ENCODE peak calls at places on chromosomes 4 and X, in eight cellular contexts. One of them, this sample, is unnamed.

GRCh38 chrX:97672138-97672537 is 788.4 kb downstream of the RPA4 start:
- DNase-seq in fibroblast of lung: no peak
- DNase-seq in BE2C: peak; percentile 3
- DNase-seq in HFFc6: no peak
- DNase-seq in astrocyte: no peak
- DNase-seq in GM10248: no peak
- DNase-seq in sigmoid colon: no peak
- DNase-seq in epithelial cell of proximal tubule: no peak
- DNase-seq in this sample: no peak

GRCh38 chr4:80265571-80266266 is 745 bp upstream of the FGF5 start:
- DNase-seq in epithelial cell of proximal tubule: peak; percentile 66
- DNase-seq in BE2C: no peak
- DNase-seq in HFFc6: peak; percentile 85
- DNase-seq in sigmoid colon: no peak
- DNase-seq in fibroblast of lung: peak; percentile 82
- DNase-seq in GM10248: no peak
- DNase-seq in astrocyte: peak; percentile 84
- DNase-seq in this sample: no peak

GRCh38 chrX:96538104-96538725 is 146.4 kb upstream of the DIAPH2 start:
- DNase-seq in GM10248: no peak
- DNase-seq in sigmoid colon: no peak
- DNase-seq in HFFc6: no peak
- DNase-seq in astrocyte: no peak
- DNase-seq in BE2C: peak; percentile 4
- DNase-seq in epithelial cell of proximal tubule: no peak
- DNase-seq in fibroblast of lung: no peak
- DNase-seq in this sample: no peak

GRCh38 chr4:48073567-48074103 is 57.1 kb downstream of the NIPAL1 start:
- DNase-seq in sigmoid colon: no peak
- DNase-seq in BE2C: no peak
- DNase-seq in GM10248: no peak
- DNase-seq in astrocyte: peak; percentile 29
- DNase-seq in epithelial cell of proximal tubule: no peak
- DNase-seq in HFFc6: no peak
- DNase-seq in fibroblast of lung: no peak
- DNase-seq in this sample: no peak

GRCh38 chr4:155906554-155907247 is 3.2 kb downstream of the TDO2 start:
- DNase-seq in fibroblast of lung: peak; percentile 100
- DNase-seq in GM10248: no peak
- DNase-seq in sigmoid colon: no peak
- DNase-seq in BE2C: no peak
- DNase-seq in astrocyte: peak; percentile 97
- DNase-seq in HFFc6: peak; percentile 86
- DNase-seq in epithelial cell of proximal tubule: peak; percentile 30
- DNase-seq in this sample: no peak

GRCh38 chr4:110224142-110224541 is 25.7 kb upstream of the ELOVL6 start:
- DNase-seq in fibroblast of lung: no peak
- DNase-seq in sigmoid colon: no peak
- DNase-seq in GM10248: no peak
- DNase-seq in HFFc6: no peak
- DNase-seq in epithelial cell of proximal tubule: no peak
- DNase-seq in astrocyte: no peak
- DNase-seq in BE2C: no peak
- DNase-seq in this sample: no peak

GRCh38 chrX:26328610-26329319 is 112.8 kb downstream of the MAGEB5 start:
- DNase-seq in BE2C: no peak
- DNase-seq in sigmoid colon: no peak
- DNase-seq in HFFc6: no peak
- DNase-seq in epithelial cell of proximal tubule: no peak
- DNase-seq in astrocyte: no peak
- DNase-seq in fibroblast of lung: no peak
- DNase-seq in GM10248: no peak
- DNase-seq in this sample: no peak

GRCh38 chrX:926070-926469 is 286.4 kb downstream of the CRLF2 start:
- DNase-seq in BE2C: no peak
- DNase-seq in epithelial cell of proximal tubule: no peak
- DNase-seq in fibroblast of lung: no peak
- DNase-seq in GM10248: no peak
- DNase-seq in astrocyte: no peak
- DNase-seq in HFFc6: no peak
- DNase-seq in sigmoid colon: no peak
- DNase-seq in this sample: no peak

GRCh38 chrX:46953597-46953996 is 41.4 kb downstream of the JADE3 start:
- DNase-seq in fibroblast of lung: peak; percentile 34
- DNase-seq in sigmoid colon: no peak
- DNase-seq in BE2C: no peak
- DNase-seq in GM10248: no peak
- DNase-seq in HFFc6: no peak
- DNase-seq in astrocyte: no peak
- DNase-seq in epithelial cell of proximal tubule: no peak
- DNase-seq in this sample: no peak

GRCh38 chr4:153651961-153652784 is 31.9 kb upstream of the TLR2 start:
- DNase-seq in GM10248: no peak
- DNase-seq in fibroblast of lung: no peak
- DNase-seq in HFFc6: no peak
- DNase-seq in epithelial cell of proximal tubule: peak; percentile 61
- DNase-seq in BE2C: no peak
- DNase-seq in sigmoid colon: no peak
- DNase-seq in astrocyte: no peak
- DNase-seq in this sample: no peak

GRCh38 chr4:8652181-8653078 is 59.9 kb downstream of the CPZ start:
- DNase-seq in fibroblast of lung: no peak
- DNase-seq in BE2C: no peak
- DNase-seq in astrocyte: no peak
- DNase-seq in GM10248: no peak
- DNase-seq in HFFc6: no peak
- DNase-seq in sigmoid colon: peak; percentile 54
- DNase-seq in epithelial cell of proximal tubule: no peak
- DNase-seq in this sample: no peak

GRCh38 chr4:153832720-153833287 is 43.9 kb upstream of the SFRP2 start:
- DNase-seq in BE2C: no peak
- DNase-seq in epithelial cell of proximal tubule: no peak
- DNase-seq in HFFc6: no peak
- DNase-seq in GM10248: no peak
- DNase-seq in fibroblast of lung: no peak
- DNase-seq in sigmoid colon: no peak
- DNase-seq in astrocyte: no peak
- DNase-seq in this sample: no peak

GRCh38 chr4:81919238-81919637 is 447.5 kb upstream of the RASGEF1B start:
- DNase-seq in sigmoid colon: no peak
- DNase-seq in epithelial cell of proximal tubule: peak; percentile 25
- DNase-seq in GM10248: peak; percentile 21
- DNase-seq in HFFc6: no peak
- DNase-seq in BE2C: no peak
- DNase-seq in astrocyte: no peak
- DNase-seq in fibroblast of lung: no peak
- DNase-seq in this sample: no peak

GRCh38 chr4:85686398-85686797 is 211.4 kb downstream of the ARHGAP24 start:
- DNase-seq in sigmoid colon: no peak
- DNase-seq in HFFc6: no peak
- DNase-seq in GM10248: no peak
- DNase-seq in epithelial cell of proximal tubule: no peak
- DNase-seq in BE2C: no peak
- DNase-seq in astrocyte: no peak
- DNase-seq in fibroblast of lung: no peak
- DNase-seq in this sample: no peak

GRCh38 chr4:89906787-89907521 is 12.3 kb downstream of the MMRN1 start:
- DNase-seq in sigmoid colon: no peak
- DNase-seq in astrocyte: peak; percentile 14
- DNase-seq in fibroblast of lung: no peak
- DNase-seq in HFFc6: no peak
- DNase-seq in GM10248: no peak
- DNase-seq in BE2C: no peak
- DNase-seq in epithelial cell of proximal tubule: peak; percentile 54
- DNase-seq in this sample: no peak

GRCh38 chrX:119465555-119465954 is 2.7 kb upstream of the SLC25A5 start:
- DNase-seq in HFFc6: no peak
- DNase-seq in epithelial cell of proximal tubule: no peak
- DNase-seq in fibroblast of lung: no peak
- DNase-seq in sigmoid colon: no peak
- DNase-seq in BE2C: no peak
- DNase-seq in astrocyte: no peak
- DNase-seq in GM10248: no peak
- DNase-seq in this sample: no peak

GRCh38 chr4:155005395-155006087 is 202.9 kb upstream of the NPY2R start:
- DNase-seq in sigmoid colon: no peak
- DNase-seq in astrocyte: peak; percentile 60
- DNase-seq in GM10248: no peak
- DNase-seq in epithelial cell of proximal tubule: peak; percentile 51
- DNase-seq in HFFc6: no peak
- DNase-seq in fibroblast of lung: peak; percentile 72
- DNase-seq in BE2C: no peak
- DNase-seq in this sample: no peak

GRCh38 chr4:54754394-54754793 is 96.6 kb downstream of the KIT start:
- DNase-seq in HFFc6: no peak
- DNase-seq in BE2C: no peak
- DNase-seq in sigmoid colon: no peak
- DNase-seq in astrocyte: no peak
- DNase-seq in GM10248: no peak
- DNase-seq in epithelial cell of proximal tubule: no peak
- DNase-seq in fibroblast of lung: no peak
- DNase-seq in this sample: no peak

GRCh38 chrX:39827959-39828358 is 269.8 kb downstream of the BCOR start:
- DNase-seq in GM10248: peak; percentile 44
- DNase-seq in BE2C: peak; percentile 91
- DNase-seq in epithelial cell of proximal tubule: no peak
- DNase-seq in astrocyte: no peak
- DNase-seq in fibroblast of lung: no peak
- DNase-seq in sigmoid colon: no peak
- DNase-seq in HFFc6: no peak
- DNase-seq in this sample: peak; percentile 56

GRCh38 chrX:11097920-11098319 is 13.2 kb upstream of the HCCS start:
- DNase-seq in fibroblast of lung: no peak
- DNase-seq in astrocyte: no peak
- DNase-seq in epithelial cell of proximal tubule: no peak
- DNase-seq in HFFc6: no peak
- DNase-seq in BE2C: no peak
- DNase-seq in sigmoid colon: no peak
- DNase-seq in GM10248: no peak
- DNase-seq in this sample: no peak

GRCh38 chrX:38166478-38167083 is 54.1 kb downstream of the SRPX start:
- DNase-seq in astrocyte: no peak
- DNase-seq in BE2C: peak; percentile 25
- DNase-seq in GM10248: peak; percentile 21
- DNase-seq in fibroblast of lung: peak; percentile 42
- DNase-seq in epithelial cell of proximal tubule: no peak
- DNase-seq in HFFc6: peak; percentile 11
- DNase-seq in sigmoid colon: no peak
- DNase-seq in this sample: peak; percentile 23

GRCh38 chr4:68577590-68577989 is 1.5 kb upstream of the UGT2B17 start:
- DNase-seq in fibroblast of lung: no peak
- DNase-seq in GM10248: no peak
- DNase-seq in epithelial cell of proximal tubule: no peak
- DNase-seq in BE2C: no peak
- DNase-seq in sigmoid colon: no peak
- DNase-seq in HFFc6: no peak
- DNase-seq in astrocyte: no peak
- DNase-seq in this sample: no peak
- TF ChIP-seq CTCF in fibroblast of lung: no peak
- TF ChIP-seq CTCF in GM10248: no peak
- TF ChIP-seq CTCF in epithelial cell of proximal tubule: peak; percentile 17
- TF ChIP-seq CTCF in BE2C: no peak
- TF ChIP-seq CTCF in sigmoid colon: no peak
- TF ChIP-seq CTCF in HFFc6: no peak
- TF ChIP-seq CTCF in astrocyte: no peak
- TF ChIP-seq CTCF in this sample: peak; percentile 31

GRCh38 chr4:164700471-164700870 is 53.5 kb upstream of the SMIM31 start:
- DNase-seq in astrocyte: no peak
- DNase-seq in HFFc6: no peak
- DNase-seq in fibroblast of lung: no peak
- DNase-seq in BE2C: peak; percentile 31
- DNase-seq in GM10248: peak; percentile 10
- DNase-seq in epithelial cell of proximal tubule: no peak
- DNase-seq in sigmoid colon: no peak
- DNase-seq in this sample: no peak
- TF ChIP-seq CTCF in astrocyte: no peak
- TF ChIP-seq CTCF in HFFc6: no peak
- TF ChIP-seq CTCF in fibroblast of lung: no peak
- TF ChIP-seq CTCF in BE2C: peak; percentile 51
- TF ChIP-seq CTCF in GM10248: peak; percentile 25
- TF ChIP-seq CTCF in epithelial cell of proximal tubule: peak; percentile 39
- TF ChIP-seq CTCF in sigmoid colon: no peak
- TF ChIP-seq CTCF in this sample: peak; percentile 43

DNA sequence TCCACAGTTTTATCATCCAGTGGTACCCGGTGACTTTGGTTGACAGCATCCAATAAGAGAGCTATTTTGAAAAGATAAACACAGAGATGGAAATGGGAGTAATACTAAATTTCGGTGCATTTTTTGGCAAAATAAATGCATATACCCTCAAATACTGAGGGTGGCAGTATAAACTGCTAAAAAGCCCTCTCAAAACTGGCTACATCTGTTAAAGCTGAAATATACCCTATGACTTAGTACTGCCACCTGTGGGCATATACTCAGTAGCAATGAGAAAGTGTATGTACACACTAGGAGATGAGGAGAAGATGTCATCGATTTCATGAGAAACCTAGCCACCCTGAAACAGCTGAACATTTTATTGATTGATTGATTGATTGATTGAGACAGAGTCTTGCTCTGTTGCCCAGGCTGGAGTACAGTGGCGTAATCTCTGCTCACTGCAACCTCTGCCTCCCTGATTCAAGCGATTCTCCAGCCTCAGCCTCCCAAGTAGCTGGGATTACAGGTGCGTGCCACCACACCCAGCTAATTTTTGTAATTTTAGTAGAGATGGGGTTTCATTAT is 12.2 kb upstream of the TMEM128 start:
- DNase-seq in HFFc6: peak; percentile 82
- DNase-seq in sigmoid colon: no peak
- DNase-seq in astrocyte: peak; percentile 36
- DNase-seq in GM10248: peak; percentile 50
- DNase-seq in fibroblast of lung: peak; percentile 72
- DNase-seq in epithelial cell of proximal tubule: no peak
- DNase-seq in BE2C: no peak
- DNase-seq in this sample: peak; percentile 57
- TF ChIP-seq CTCF in HFFc6: peak; percentile 77
- TF ChIP-seq CTCF in sigmoid colon: no peak
- TF ChIP-seq CTCF in astrocyte: peak; percentile 59
- TF ChIP-seq CTCF in GM10248: peak; percentile 16
- TF ChIP-seq CTCF in fibroblast of lung: peak; percentile 22
- TF ChIP-seq CTCF in epithelial cell of proximal tubule: peak; percentile 46
- TF ChIP-seq CTCF in BE2C: peak; percentile 53
- TF ChIP-seq CTCF in this sample: peak; percentile 31

GRCh38 chrX:24293412-24293811 is 20.5 kb downstream of the SUPT20HL2 start:
- DNase-seq in sigmoid colon: no peak
- DNase-seq in fibroblast of lung: no peak
- DNase-seq in astrocyte: no peak
- DNase-seq in GM10248: no peak
- DNase-seq in epithelial cell of proximal tubule: no peak
- DNase-seq in BE2C: no peak
- DNase-seq in HFFc6: no peak
- DNase-seq in this sample: no peak

GRCh38 chrX:24298191-24298590 is 15.7 kb downstream of the SUPT20HL2 start:
- DNase-seq in sigmoid colon: no peak
- DNase-seq in GM10248: no peak
- DNase-seq in HFFc6: no peak
- DNase-seq in BE2C: no peak
- DNase-seq in astrocyte: peak; percentile 6
- DNase-seq in epithelial cell of proximal tubule: no peak
- DNase-seq in fibroblast of lung: no peak
- DNase-seq in this sample: no peak

GRCh38 chrX:24292358-24292757 is 21.5 kb downstream of the SUPT20HL2 start:
- DNase-seq in fibroblast of lung: no peak
- DNase-seq in sigmoid colon: peak; percentile 84
- DNase-seq in HFFc6: no peak
- DNase-seq in epithelial cell of proximal tubule: no peak
- DNase-seq in astrocyte: no peak
- DNase-seq in BE2C: no peak
- DNase-seq in GM10248: no peak
- DNase-seq in this sample: no peak

GRCh38 chrX:24294619-24295018 is 19.2 kb downstream of the SUPT20HL2 start:
- DNase-seq in HFFc6: peak; percentile 39
- DNase-seq in epithelial cell of proximal tubule: no peak
- DNase-seq in GM10248: no peak
- DNase-seq in astrocyte: no peak
- DNase-seq in fibroblast of lung: no peak
- DNase-seq in BE2C: peak; percentile 49
- DNase-seq in sigmoid colon: no peak
- DNase-seq in this sample: no peak
- TF ChIP-seq CTCF in HFFc6: peak; percentile 64
- TF ChIP-seq CTCF in epithelial cell of proximal tubule: peak; percentile 12
- TF ChIP-seq CTCF in GM10248: no peak
- TF ChIP-seq CTCF in astrocyte: peak; percentile 14
- TF ChIP-seq CTCF in fibroblast of lung: no peak
- TF ChIP-seq CTCF in BE2C: peak; percentile 47
- TF ChIP-seq CTCF in sigmoid colon: no peak
- TF ChIP-seq CTCF in this sample: peak; percentile 23